ENCODE peak calls at places on chromosomes 3 and 15, in eight cellular contexts. Z is K562, P is HepG2, F is esophagus muscularis mucosa, Y is IMR-90, A is tibial nerve, E is A549, L is heart left ventricle. D is an unnamed sample.

GRCh38 chr3:167032267-167032876 is 347.7 kb downstream of the ZBBX start:
- DNase-seq in Z (no peak), P (peak; percentile 57), F (no peak), Y (peak; percentile 39), A (no peak), E (peak; percentile 55), L (no peak), D (no peak)

GRCh38 chr3:13577181-13578121 is 28.5 kb downstream of the FBLN2 start:
- DNase-seq in Z (peak; percentile 38), P (no peak), F (no peak), Y (no peak), A (no peak), E (no peak), L (peak; percentile 57), D (no peak)

GRCh38 chr3:114496466-114496865 is 202.6 kb downstream of the TIGIT start:
- DNase-seq in Z (no peak), P (no peak), F (no peak), Y (no peak), A (no peak), E (no peak), L (no peak), D (no peak)

GRCh38 chr3:124926426-124927116 is 8.0 kb downstream of the MUC13 start:
- DNase-seq in Z (no peak), P (peak; percentile 19), F (no peak), Y (peak; percentile 36), A (no peak), E (no peak), L (no peak), D (no peak)

GRCh38 chr3:4981688-4982494 is 2.7 kb downstream of the BHLHE40 start:
- DNase-seq in Z (peak; percentile 23), P (peak; percentile 70), F (no peak), Y (peak; percentile 81), A (peak; percentile 57), E (peak; percentile 90), L (no peak), D (no peak)

GRCh38 chr15:90648137-90649070 is 68.7 kb upstream of the BLM start:
- DNase-seq in Z (peak; percentile 81), P (peak; percentile 51), F (no peak), Y (peak; percentile 69), A (peak; percentile 90), E (peak; percentile 77), L (peak; percentile 61), D (peak; percentile 93)

GRCh38 chr3:65672876-65673815 is 365.6 kb downstream of the MAGI1 start:
- DNase-seq in Z (peak; percentile 39), P (peak; percentile 25), F (no peak), Y (peak; percentile 57), A (peak; percentile 63), E (peak; percentile 56), L (peak; percentile 72), D (peak; percentile 71)

GRCh38 chr3:184740509-184741258 is 28.8 kb upstream of the MAGEF1 start:
- DNase-seq in Z (no peak), P (no peak), F (no peak), Y (peak; percentile 69), A (no peak), E (no peak), L (no peak), D (no peak)

GRCh38 chr15:39331584-39331983 is 249.3 kb upstream of the THBS1 start:
- DNase-seq in Z (no peak), P (no peak), F (no peak), Y (no peak), A (no peak), E (no peak), L (no peak), D (no peak)

GRCh38 chr15:99226802-99227201 is 22.6 kb downstream of the TTC23 start:
- DNase-seq in Z (no peak), P (no peak), F (no peak), Y (no peak), A (no peak), E (no peak), L (no peak), D (no peak)

GRCh38 chr15:44261007-44261706 is 27.4 kb upstream of the GOLM2 start:
- DNase-seq in Z (no peak), P (peak; percentile 19), F (no peak), Y (no peak), A (no peak), E (peak; percentile 2), L (no peak), D (no peak)

GRCh38 chr15:44812029-44812517 is 75.7 kb downstream of the TRIM69 start:
- DNase-seq in Z (no peak), P (peak; percentile 93), F (no peak), Y (no peak), A (no peak), E (no peak), L (no peak), D (no peak)

GRCh38 chr15:25673972-25674371 is 189.2 kb downstream of the ATP10A start:
- DNase-seq in Z (no peak), P (no peak), F (no peak), Y (no peak), A (no peak), E (no peak), L (no peak), D (no peak)

GRCh38 chr15:25673351-25673750 is 189.8 kb downstream of the ATP10A start:
- DNase-seq in Z (no peak), P (no peak), F (no peak), Y (no peak), A (no peak), E (no peak), L (no peak), D (no peak)

GRCh38 chr15:25670025-25670554 is 193.0 kb downstream of the ATP10A start:
- DNase-seq in Z (no peak), P (no peak), F (no peak), Y (peak; percentile 76), A (no peak), E (peak; percentile 7), L (peak; percentile 80), D (peak; percentile 89)

GRCh38 chr15:25668901-25669300 is 194.2 kb downstream of the ATP10A start:
- DNase-seq in Z (no peak), P (no peak), F (no peak), Y (no peak), A (no peak), E (no peak), L (no peak), D (no peak)

DNA sequence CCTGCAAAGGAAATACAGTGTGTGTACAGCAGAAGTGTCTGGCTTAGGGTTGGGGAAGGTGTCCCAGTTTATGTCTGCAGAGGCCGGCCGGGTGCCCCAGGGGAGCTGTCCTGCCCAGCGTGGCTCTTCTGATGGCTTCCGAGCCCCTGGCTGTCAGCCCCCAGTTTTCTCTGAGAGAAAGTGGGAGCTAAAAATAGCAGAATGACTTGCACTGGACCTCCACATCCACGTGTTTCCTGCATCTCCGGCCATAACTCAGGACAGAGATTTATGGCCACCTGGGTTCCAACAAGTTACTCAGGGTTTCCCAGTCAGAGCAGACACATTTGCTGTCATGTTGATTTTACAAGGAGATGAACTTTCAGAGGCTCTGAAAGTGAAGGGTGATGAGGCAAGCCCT is 192.0 kb downstream of the ATP10A start:
- DNase-seq in Z (no peak), P (no peak), F (no peak), Y (peak; percentile 50), A (no peak), E (no peak), L (no peak), D (peak; percentile 76)
- TF ChIP-seq POLR2A in Z (no peak), P (no peak), F (no peak), Y (no peak), A (no peak), E (no peak), L (no peak), D (no peak)

DNA sequence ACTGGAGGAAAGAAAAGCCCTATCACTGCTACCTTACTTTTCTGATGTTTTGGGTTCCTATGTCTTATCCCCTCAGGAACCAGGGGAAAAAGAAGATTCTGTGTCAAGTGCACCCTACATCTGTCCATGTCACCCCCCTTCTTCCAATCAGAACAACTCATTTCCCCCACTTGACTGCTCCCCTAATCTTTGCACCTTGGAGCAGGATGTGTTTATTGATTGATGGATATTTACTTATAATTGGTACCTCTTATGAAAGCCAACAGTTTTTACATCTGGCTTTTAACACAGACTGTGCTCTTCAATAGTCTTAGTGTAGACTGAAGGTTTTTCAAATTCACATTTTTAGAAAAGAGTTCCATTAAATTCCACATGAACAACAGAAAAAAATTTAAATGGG is 33.3 kb downstream of the LIPC start:
- DNase-seq in Z (no peak), P (no peak), F (no peak), Y (no peak), A (no peak), E (no peak), L (no peak), D (no peak)
- H3K4me1 ChIP-seq in Z (peaks cover 5% of the 10 kb centered on the region), P (peaks cover 94% of the 10 kb centered on the region), F (peaks cover 2% of the 10 kb centered on the region), Y (peaks cover 9% of the 10 kb centered on the region), A (no peaks in the 10 kb centered on the region), E (peaks cover 43% of the 10 kb centered on the region), L (no peaks in the 10 kb centered on the region), D (no peaks in the 10 kb centered on the region)

GRCh38 chr3:105579439-105579838 is 212.7 kb downstream of the ALCAM start:
- DNase-seq in Z (no peak), P (no peak), F (no peak), Y (peak; percentile 39), A (no peak), E (no peak), L (no peak), D (no peak)
- TF ChIP-seq POLR2A in Z (no peak), P (no peak), F (no peak), Y (no peak), A (no peak), E (no peak), L (no peak), D (no peak)

GRCh38 chr15:78075490-78076230 is 1.9 kb downstream of the TBC1D2B start:
- DNase-seq in Z (no peak), P (peak; percentile 68), F (no peak), Y (peak; percentile 95), A (peak; percentile 58), E (peak; percentile 38), L (no peak), D (peak; percentile 86)

GRCh38 chr15:78077860-78078187 is 313 bp upstream of the TBC1D2B start:
- DNase-seq in Z (no peak), P (no peak), F (no peak), Y (no peak), A (no peak), E (no peak), L (no peak), D (no peak)

GRCh38 chr15:78079296-78080087 is 2.0 kb upstream of the TBC1D2B start:
- DNase-seq in Z (no peak), P (no peak), F (no peak), Y (no peak), A (no peak), E (no peak), L (no peak), D (peak; percentile 56)

GRCh38 chr15:78076231-78077052 is 1.1 kb downstream of the TBC1D2B start:
- DNase-seq in Z (no peak), P (no peak), F (no peak), Y (no peak), A (no peak), E (no peak), L (no peak), D (peak; percentile 67)

DNA sequence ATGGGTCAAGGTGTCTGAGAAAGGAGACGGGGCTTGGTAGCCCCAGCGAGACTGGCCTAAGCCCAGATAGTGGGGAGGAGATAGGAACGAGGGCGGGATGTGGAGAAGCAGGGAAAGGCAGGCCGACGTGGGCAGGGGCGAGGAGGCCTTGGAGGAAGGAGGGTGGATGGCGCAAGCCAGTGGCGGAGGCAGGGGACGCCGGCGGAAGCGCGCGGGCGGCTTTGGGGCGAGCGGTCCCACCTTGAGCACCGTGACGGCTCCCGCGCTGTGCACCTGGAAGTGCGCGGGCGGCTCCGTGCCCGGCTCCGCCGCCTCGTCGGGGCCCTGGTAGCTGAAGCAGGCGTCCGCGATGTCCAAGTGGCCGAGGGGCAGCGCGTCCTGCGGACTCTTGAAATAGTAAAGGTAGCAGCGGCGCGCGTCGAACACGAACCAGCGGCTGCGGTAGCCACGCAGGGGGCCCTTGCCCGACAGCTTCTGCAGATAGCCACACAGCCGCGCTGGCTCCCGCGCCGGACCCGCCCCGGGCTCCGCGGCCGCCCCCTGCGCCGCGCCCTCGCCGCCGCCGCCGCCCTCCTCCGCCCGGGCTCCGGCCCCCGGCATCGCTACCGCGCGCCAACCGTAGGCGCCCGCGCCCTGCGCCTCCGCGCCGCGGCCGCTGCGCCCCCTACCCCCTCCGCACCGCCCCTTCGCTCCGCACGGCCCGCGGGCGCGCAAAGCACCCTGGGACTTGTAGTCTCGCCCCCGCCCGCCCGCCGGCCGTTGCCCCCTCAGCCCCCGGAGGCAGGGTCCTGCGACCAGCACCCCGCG is at the start of gene TBC1D2B:
- DNase-seq in Z (peak; percentile 80), P (no peak), F (no peak), Y (peak; percentile 48), A (no peak), E (peak; percentile 58), L (peak; percentile 89), D (peak; percentile 82)
- H3K4me1 ChIP-seq in Z (peaks cover 17% of the 10 kb centered on the region), P (peaks cover 79% of the 10 kb centered on the region), F (peaks cover 52% of the 10 kb centered on the region), Y (peaks cover 11% of the 10 kb centered on the region), A (peaks cover 20% of the 10 kb centered on the region), E (peaks cover 20% of the 10 kb centered on the region), L (peaks cover 27% of the 10 kb centered on the region), D (peaks cover 40% of the 10 kb centered on the region)

D was measured in sigmoid colon.